ENCODE peak calls at places on chromosomes 16 and 17, in ten cellular contexts. M is NT2/D1; Y is Karpas-422; K is left ventricle myocardium inferior; W is CD4-positive, alpha-beta memory T cell; V is PC-9; H is right atrium auricular region; T is transverse colon; F is adrenal gland; E is left lung. P is an unnamed sample.

GRCh38 chr17:5283531-5284315 is 1.6 kb downstream of the RABEP1 start:
- DNase-seq in H (no peak), T (no peak), F (no peak), V (peak; percentile 55), W (no peak), K (no peak), M (no peak), E (no peak), Y (no peak), P (no peak)

GRCh38 chr16:10031473-10031872 is 150.8 kb downstream of the GRIN2A start:
- DNase-seq in T (no peak), E (no peak), K (no peak), M (no peak), Y (no peak), W (no peak), F (no peak), H (no peak), V (no peak), P (no peak)

GRCh38 chr17:30222741-30223175 is 12.7 kb downstream of the SLC6A4 start:
- DNase-seq in F (no peak), H (no peak), Y (no peak), V (no peak), T (peak; percentile 33), W (no peak), E (no peak), K (no peak), M (no peak), P (no peak)

GRCh38 chr17:77897741-77898301 is 60.7 kb upstream of the TNRC6C start:
- DNase-seq in E (no peak), K (no peak), T (no peak), F (no peak), W (no peak), H (no peak), Y (no peak), M (no peak), V (no peak), P (no peak)

GRCh38 chr16:19746561-19746960 is 28.5 kb downstream of the IQCK start:
- DNase-seq in F (no peak), Y (no peak), T (no peak), E (no peak), H (no peak), M (no peak), V (no peak), W (no peak), K (no peak), P (peak; percentile 30)

GRCh38 chr16:89330177-89330856 is 112.8 kb downstream of the ZNF778 start:
- DNase-seq in M (no peak), K (peak; percentile 43), V (peak; percentile 97), F (no peak), T (no peak), H (no peak), Y (no peak), W (peak; percentile 68), E (peak; percentile 80), P (no peak)

GRCh38 chr17:57649731-57650484 is 95.2 kb downstream of the CCDC182 start:
- DNase-seq in T (no peak), Y (no peak), H (no peak), W (no peak), E (no peak), K (no peak), M (peak; percentile 71), V (no peak), F (no peak), P (no peak)

GRCh38 chr17:40287494-40288369 is at the start of gene CDC6:
- DNase-seq in F (peak; percentile 99), Y (peak; percentile 99), M (peak; percentile 97), E (peak; percentile 98), W (peak; percentile 99), V (peak; percentile 98), H (peak; percentile 99), K (peak; percentile 98), T (peak; percentile 99), P (peak; percentile 99)

GRCh38 chr17:48307814-48308411 is 122.1 kb downstream of the SKAP1 start:
- DNase-seq in W (peak; percentile 48), K (peak; percentile 23), E (no peak), M (peak; percentile 38), Y (peak; percentile 79), F (peak; percentile 62), T (peak; percentile 64), V (peak; percentile 65), H (no peak), P (peak; percentile 53)

GRCh38 chr16:12063435-12063834 is 86.9 kb downstream of the SNX29 start:
- DNase-seq in T (no peak), W (no peak), H (no peak), E (no peak), F (no peak), Y (no peak), V (no peak), K (no peak), M (no peak), P (no peak)

GRCh38 chr16:12060751-12061150 is 84.2 kb downstream of the SNX29 start:
- DNase-seq in E (no peak), T (no peak), M (no peak), H (no peak), K (no peak), W (no peak), F (no peak), Y (no peak), V (no peak), P (no peak)

GRCh38 chr16:12063004-12063395 is 86.5 kb downstream of the SNX29 start:
- DNase-seq in M (no peak), F (no peak), W (no peak), V (no peak), K (no peak), H (no peak), T (no peak), E (no peak), Y (no peak), P (no peak)

GRCh38 chr16:12061336-12062055 is 85.0 kb downstream of the SNX29 start:
- DNase-seq in K (no peak), Y (no peak), H (no peak), M (no peak), W (no peak), T (no peak), F (no peak), E (no peak), V (peak; percentile 41), P (no peak)

GRCh38 chr16:12062343-12063003 is 85.9 kb downstream of the SNX29 start:
- DNase-seq in W (no peak), F (peak; percentile 69), T (peak; percentile 65), H (peak; percentile 97), K (peak; percentile 75), Y (no peak), E (peak; percentile 87), V (peak; percentile 70), M (no peak), P (no peak)
- H3K36me3 ChIP-seq in W (no peaks in the 10 kb centered on the region), F (no peaks in the 10 kb centered on the region), T (no peaks in the 10 kb centered on the region), H (no peaks in the 10 kb centered on the region), K (no peaks in the 10 kb centered on the region), Y (no peaks in the 10 kb centered on the region), E (no peaks in the 10 kb centered on the region), V (no peaks in the 10 kb centered on the region), M (no peaks in the 10 kb centered on the region), P (no peaks in the 10 kb centered on the region)

GRCh38 chr17:62566996-62567578 is 60.4 kb upstream of the MRC2 start:
- DNase-seq in E (no peak), M (no peak), K (no peak), V (no peak), F (no peak), T (no peak), H (no peak), W (no peak), Y (peak; percentile 60), P (no peak)

GRCh38 chr17:62562656-62563055 is 64.8 kb upstream of the MRC2 start:
- DNase-seq in H (no peak), V (peak; percentile 42), E (no peak), Y (no peak), K (no peak), M (no peak), T (peak; percentile 13), W (no peak), F (peak; percentile 57), P (no peak)

GRCh38 chr17:62565817-62566216 is 61.7 kb upstream of the MRC2 start:
- DNase-seq in F (no peak), V (no peak), T (no peak), M (no peak), H (no peak), W (no peak), Y (no peak), E (no peak), K (no peak), P (no peak)
- H3K36me3 ChIP-seq in F (peaks cover 18% of the 10 kb centered on the region), V (peaks cover 34% of the 10 kb centered on the region), T (peaks cover 18% of the 10 kb centered on the region), M (peaks cover 65% of the 10 kb centered on the region), H (peaks cover 41% of the 10 kb centered on the region), W (peaks cover 35% of the 10 kb centered on the region), Y (peaks cover 42% of the 10 kb centered on the region), E (no peaks in the 10 kb centered on the region), K (peaks cover 43% of the 10 kb centered on the region), P (peaks cover 31% of the 10 kb centered on the region)

DNA sequence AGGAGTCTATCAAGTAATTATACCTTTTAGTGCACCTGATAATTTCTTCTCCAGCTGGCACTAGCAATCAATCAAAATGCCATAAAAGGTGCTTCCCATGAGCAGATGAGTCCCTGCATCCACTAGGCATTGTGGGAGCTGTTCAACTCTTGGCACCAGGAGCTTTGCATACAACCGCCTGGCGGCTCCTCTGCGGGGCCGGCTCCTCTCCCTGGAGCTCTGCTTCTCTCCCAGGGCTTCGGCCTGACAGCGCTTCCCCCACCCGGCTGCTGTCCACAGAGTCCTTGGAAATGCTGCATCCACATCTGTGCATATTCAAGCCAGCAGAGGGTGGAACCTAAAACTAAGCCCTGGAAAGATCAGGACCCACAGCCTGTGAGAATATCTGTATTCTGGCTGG is 63.0 kb downstream of the LMF1 start:
- DNase-seq in T (no peak), W (no peak), Y (no peak), E (peak; percentile 61), V (no peak), K (no peak), M (no peak), H (no peak), F (no peak), P (peak; percentile 5)
- H3K36me3 ChIP-seq in T (peaks cover 11% of the 10 kb centered on the region), W (no peaks in the 10 kb centered on the region), Y (no peaks in the 10 kb centered on the region), E (no peaks in the 10 kb centered on the region), V (no peaks in the 10 kb centered on the region), K (peaks cover 45% of the 10 kb centered on the region), M (peaks cover 10% of the 10 kb centered on the region), H (peaks cover 11% of the 10 kb centered on the region), F (no peaks in the 10 kb centered on the region), P (peaks cover 5% of the 10 kb centered on the region)

GRCh38 chr17:2238432-2239169 is 65.0 kb downstream of the SMG6 start:
- DNase-seq in M (no peak), T (peak; percentile 34), W (no peak), Y (peak; percentile 87), K (peak; percentile 62), E (no peak), F (no peak), V (no peak), H (no peak), P (no peak)

GRCh38 chr17:2237960-2238359 is 65.6 kb downstream of the SMG6 start:
- DNase-seq in W (no peak), E (no peak), T (no peak), Y (no peak), V (no peak), F (no peak), H (no peak), K (no peak), M (no peak), P (no peak)

GRCh38 chr17:2239170-2239551 is 64.4 kb downstream of the SMG6 start:
- DNase-seq in E (no peak), F (no peak), W (no peak), H (no peak), V (no peak), M (no peak), K (no peak), T (no peak), Y (no peak), P (no peak)

GRCh38 chr17:2235792-2236365 is 67.7 kb downstream of the SMG6 start:
- DNase-seq in M (no peak), W (no peak), F (no peak), T (no peak), H (no peak), E (no peak), V (no peak), Y (peak; percentile 86), K (peak; percentile 36), P (peak; percentile 15)

GRCh38 chr17:2237521-2237921 is 66.1 kb downstream of the SMG6 start:
- DNase-seq in M (no peak), Y (no peak), W (no peak), T (no peak), F (peak; percentile 60), E (no peak), V (no peak), H (no peak), K (peak; percentile 55), P (no peak)
- H3K36me3 ChIP-seq in M (peaks cover 32% of the 10 kb centered on the region), Y (no peaks in the 10 kb centered on the region), W (peaks cover 20% of the 10 kb centered on the region), T (peaks cover 4% of the 10 kb centered on the region), F (no peaks in the 10 kb centered on the region), E (no peaks in the 10 kb centered on the region), V (peaks cover 7% of the 10 kb centered on the region), H (no peaks in the 10 kb centered on the region), K (peaks cover 6% of the 10 kb centered on the region), P (no peaks in the 10 kb centered on the region)